ENCODE peak calls at places on chromosomes 11 and 22, in six cellular contexts. W is sciatic nerve, N is Panc1, T is putamen, F is T-cell, O is fibroblast of the conjunctiva. D is an unnamed sample.

GRCh38 chr11:116660011-116660410 is 112.8 kb downstream of the BUD13 start:
- DNase-seq in T (no peak), W (no peak), N (no peak), O (no peak), F (no peak), D (no peak)

GRCh38 chr11:48003926-48004325 is 23.6 kb downstream of the PTPRJ start:
- DNase-seq in T (no peak), N (no peak), F (no peak), O (no peak), W (no peak), D (no peak)

GRCh38 chr11:132844956-132845355 is 687.3 kb downstream of the OPCML start:
- DNase-seq in O (peak), F (no peak), W (no peak), N (peak), T (no peak), D (peak)

GRCh38 chr22:21867528-21868266 is at the start of gene MAPK1:
- DNase-seq in O (peak), T (peak), W (peak), N (peak), F (peak), D (peak)

GRCh38 chr22:43400449-43400848 is 11.4 kb upstream of the MPPED1 start:
- DNase-seq in N (no peak), F (no peak), T (no peak), W (no peak), O (no peak), D (no peak)

GRCh38 chr11:123072279-123072678 is 10.3 kb upstream of the HSPA8 start:
- DNase-seq in F (no peak), T (no peak), O (no peak), W (no peak), N (no peak), D (no peak)

GRCh38 chr11:18056561-18057181 is 10.6 kb upstream of the TPH1 start:
- DNase-seq in F (no peak), T (no peak), W (no peak), N (no peak), O (no peak), D (no peak)

GRCh38 chr11:12162652-12163051 is 52.3 kb downstream of the MICAL2 start:
- DNase-seq in N (no peak), O (no peak), T (no peak), W (no peak), F (no peak), D (no peak)

GRCh38 chr22:47786650-47787290 is 1024.3 kb downstream of the TBC1D22A start:
- DNase-seq in N (no peak), T (no peak), O (no peak), F (no peak), W (no peak), D (no peak)

GRCh38 chr22:38766076-38766777 is 10.4 kb upstream of the SUN2 start:
- DNase-seq in W (no peak), N (no peak), F (peak), O (no peak), T (peak), D (peak)

GRCh38 chr22:45771711-45772110 is 100.1 kb downstream of the ATXN10 start:
- DNase-seq in W (no peak), O (no peak), F (no peak), N (no peak), T (no peak), D (no peak)

GRCh38 chr11:77046060-77046501 is 11.9 kb downstream of the B3GNT6 start:
- DNase-seq in F (peak), T (no peak), N (no peak), O (no peak), W (no peak), D (peak)

GRCh38 chr11:65187971-65188461 is 6.3 kb downstream of the CAPN1 start:
- DNase-seq in T (no peak), O (no peak), N (no peak), F (no peak), W (peak), D (no peak)

GRCh38 chr11:117144477-117145392 is 648 bp downstream of the PAFAH1B2 start:
- DNase-seq in T (no peak), O (no peak), N (no peak), W (peak), F (peak), D (peak)

GRCh38 chr11:100676901-100677300 is 10.2 kb upstream of the ARHGAP42 start:
- DNase-seq in W (no peak), F (no peak), T (no peak), O (no peak), N (no peak), D (peak)

GRCh38 chr11:60984149-60984548 is 12.7 kb downstream of the CD6 start:
- DNase-seq in O (no peak), T (no peak), N (no peak), F (no peak), W (no peak), D (no peak)

GRCh38 chr11:2663506-2663905 is 36.3 kb downstream of the KCNQ1OT1 start:
- DNase-seq in T (no peak), F (no peak), W (no peak), O (no peak), N (no peak), D (no peak)

GRCh38 chr22:42296381-42296853 is 26.0 kb upstream of the TCF20 start:
- DNase-seq in O (no peak), W (peak), T (peak), F (peak), N (no peak), D (no peak)

GRCh38 chr22:23509571-23510302 is 70.4 kb downstream of the IGLL1 start:
- DNase-seq in W (no peak), T (no peak), F (no peak), O (no peak), N (no peak), D (peak)

D was measured in mesendoderm.